ENCODE peak calls at places on chromosomes 3 and 15, in four cellular contexts. Q, Z, K and M are unnamed samples.

GRCh38 chr15:78067328-78068241 is 9.9 kb downstream of the TBC1D2B start:
- DNase-seq in Q (no peak), Z (no peak), K (no peak), M (no peak)

GRCh38 chr15:83498801-83499200 is 51.7 kb downstream of the SH3GL3 start:
- DNase-seq in Q (no peak), Z (no peak), K (no peak), M (no peak)

GRCh38 chr3:53102601-53103147 is 27.6 kb downstream of the RFT1 start:
- DNase-seq in Q (peak), Z (no peak), K (peak), M (peak)

GRCh38 chr15:77457619-77458265 is 37.1 kb downstream of the HMG20A start:
- DNase-seq in Q (no peak), Z (peak), K (peak), M (no peak)

GRCh38 chr3:147651107-147651506 is 241.9 kb downstream of the ZIC1 start:
- DNase-seq in Q (no peak), Z (no peak), K (no peak), M (no peak)

GRCh38 chr3:161274691-161275298 is 53.7 kb downstream of the NMD3 start:
- DNase-seq in Q (peak), Z (no peak), K (peak), M (no peak)

GRCh38 chr3:48716508-48716981 is 476 bp downstream of the IP6K2 start:
- DNase-seq in Q (no peak), Z (no peak), K (peak), M (no peak)

GRCh38 chr3:126816956-126817777 is 113.1 kb downstream of the CHCHD6 start:
- DNase-seq in Q (no peak), Z (no peak), K (no peak), M (no peak)

GRCh38 chr3:101988591-101988990 is 139.3 kb downstream of the NFKBIZ start:
- DNase-seq in Q (no peak), Z (no peak), K (peak), M (no peak)

GRCh38 chr15:33994005-33994615 is 25.8 kb downstream of the CHRM5 start:
- DNase-seq in Q (no peak), Z (no peak), K (peak), M (no peak)

GRCh38 chr15:74631935-74632560 is 16.4 kb downstream of the CLK3 start:
- DNase-seq in Q (peak), Z (no peak), K (peak), M (no peak)

GRCh38 chr3:139509631-139510030 is 29.9 kb downstream of the RBP1 start:
- DNase-seq in Q (no peak), Z (no peak), K (no peak), M (no peak)

GRCh38 chr3:171511450-171511849 is 51.2 kb upstream of the TNIK start:
- DNase-seq in Q (no peak), Z (no peak), K (no peak), M (no peak)

GRCh38 chr3:57787867-57788623 is 31.9 kb downstream of the SLMAP start:
- DNase-seq in Q (peak), Z (no peak), K (peak), M (no peak)

GRCh38 chr15:76169013-76169412 is 109.2 kb downstream of the TMEM266 start:
- DNase-seq in Q (no peak), Z (no peak), K (peak), M (no peak)

GRCh38 chr3:62870321-62870720 is 4.9 kb downstream of the CADPS start:
- DNase-seq in Q (no peak), Z (no peak), K (no peak), M (no peak)

GRCh38 chr3:111087924-111088469 is 16.4 kb downstream of the NECTIN3 start:
- DNase-seq in Q (no peak), Z (no peak), K (no peak), M (no peak)

DNA sequence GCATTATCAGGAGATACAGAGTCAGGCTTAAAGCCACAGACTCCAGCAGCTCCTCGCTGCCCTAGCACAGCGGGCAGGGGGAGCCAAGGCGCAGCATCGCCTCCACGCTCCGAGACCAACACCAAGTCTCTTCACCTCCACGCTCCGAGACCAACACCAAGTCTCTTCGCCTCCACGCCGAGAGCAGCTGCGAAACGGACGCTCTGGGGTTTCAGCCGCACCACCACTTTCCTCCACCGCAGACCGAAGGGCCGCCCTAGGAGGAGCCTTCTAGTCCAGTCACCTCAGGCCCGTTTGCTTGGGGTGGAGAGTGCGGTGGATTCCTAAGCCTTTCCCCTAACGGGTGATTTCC is 678 bp downstream of the DMXL2 start:
- DNase-seq in Q (peak), Z (peak), K (peak), M (peak)
- TF ChIP-seq CTCF in Q (peak), Z (peak), K (no peak), M (no peak)

DNA sequence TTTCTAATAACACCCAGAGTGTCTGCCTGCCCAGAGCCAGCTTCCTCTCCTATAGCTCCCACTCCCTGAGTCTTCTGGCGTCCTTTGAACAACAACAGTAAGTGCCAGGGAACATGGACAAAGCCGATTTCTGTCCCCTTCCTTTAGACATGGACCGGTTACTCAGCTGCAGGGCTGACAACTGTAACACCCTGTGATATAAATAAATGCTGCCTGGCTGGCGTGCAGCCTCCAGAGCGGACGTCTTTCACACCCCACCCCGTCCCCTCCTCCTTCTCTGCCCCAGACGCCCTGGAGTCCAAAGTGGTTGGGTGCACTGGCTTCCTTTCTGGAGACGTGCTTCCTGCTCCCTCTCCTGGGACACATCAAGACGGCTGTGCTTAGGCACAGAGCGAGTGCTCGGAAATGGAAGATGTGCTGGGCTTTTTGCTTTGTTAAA is 281.9 kb upstream of the LRRFIP2 start:
- DNase-seq in Q (no peak), Z (no peak), K (no peak), M (no peak)
- TF ChIP-seq CTCF in Q (no peak), Z (no peak), K (no peak), M (no peak)

GRCh38 chr15:64738231-64739095 is 36.9 kb downstream of the RBPMS2 start:
- DNase-seq in Q (no peak), Z (no peak), K (no peak), M (no peak)

GRCh38 chr15:64742921-64743320 is 32.5 kb downstream of the RBPMS2 start:
- DNase-seq in Q (no peak), Z (no peak), K (no peak), M (no peak)

GRCh38 chr15:64739216-64739976 is 36.0 kb downstream of the RBPMS2 start:
- DNase-seq in Q (no peak), Z (no peak), K (no peak), M (no peak)

GRCh38 chr15:64742385-64742784 is 33.0 kb downstream of the RBPMS2 start:
- DNase-seq in Q (no peak), Z (no peak), K (no peak), M (no peak)

GRCh38 chr15:64740361-64741170 is 34.8 kb downstream of the RBPMS2 start:
- DNase-seq in Q (peak), Z (no peak), K (peak), M (no peak)
- TF ChIP-seq CTCF in Q (peak), Z (no peak), K (peak), M (no peak)

GRCh38 chr3:124526601-124527000 is 203.7 kb upstream of the UMPS start:
- DNase-seq in Q (no peak), Z (no peak), K (no peak), M (no peak)
- TF ChIP-seq CTCF in Q (no peak), Z (no peak), K (no peak), M (no peak)

GRCh38 chr3:104596551-104596950 is 770.2 kb upstream of the ALCAM start:
- DNase-seq in Q (peak), Z (peak), K (peak), M (no peak)
- TF ChIP-seq CTCF in Q (peak), Z (peak), K (peak), M (peak)

DNA sequence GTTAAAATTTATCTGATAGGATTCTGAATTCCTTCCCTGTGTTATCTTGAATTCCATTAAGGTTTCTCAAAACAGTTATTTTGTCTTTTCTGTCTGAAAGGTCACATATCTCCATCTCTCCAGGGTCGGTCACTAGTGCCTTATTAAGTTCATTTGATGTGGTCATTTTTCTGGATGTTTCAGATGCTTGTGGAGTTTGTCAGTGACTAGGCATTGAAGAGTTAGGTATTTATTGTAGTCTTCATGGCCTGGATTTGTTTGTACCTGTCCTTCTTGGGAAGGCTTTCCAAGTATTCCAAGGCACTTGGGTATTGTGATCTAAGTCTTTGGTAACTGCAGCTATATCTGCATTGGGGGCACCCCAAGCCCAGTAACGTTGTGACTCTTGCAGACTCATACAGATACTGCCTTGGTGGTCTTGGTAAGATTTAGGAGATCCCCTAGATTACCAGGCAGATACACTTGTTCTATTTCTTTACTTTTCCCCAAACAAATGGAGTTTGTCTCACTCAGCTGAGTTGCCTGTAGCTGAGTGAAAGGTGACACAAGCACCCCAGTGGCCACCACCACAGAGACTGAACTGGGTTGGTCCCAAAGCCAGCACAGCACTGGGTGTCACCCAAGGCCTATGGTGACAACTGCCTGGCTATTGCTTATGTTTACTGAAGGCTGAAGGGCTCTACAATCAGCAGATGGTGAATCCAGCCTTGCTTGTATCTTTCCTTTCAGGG is 18.8 kb upstream of the SLC27A2 start:
- DNase-seq in Q (no peak), Z (no peak), K (peak), M (no peak)
- TF ChIP-seq CTCF in Q (no peak), Z (no peak), K (no peak), M (no peak)

GRCh38 chr15:69446947-69447346 is 5.7 kb upstream of the RPLP1 start:
- DNase-seq in Q (no peak), Z (no peak), K (no peak), M (no peak)
- TF ChIP-seq CTCF in Q (no peak), Z (no peak), K (no peak), M (no peak)

DNA sequence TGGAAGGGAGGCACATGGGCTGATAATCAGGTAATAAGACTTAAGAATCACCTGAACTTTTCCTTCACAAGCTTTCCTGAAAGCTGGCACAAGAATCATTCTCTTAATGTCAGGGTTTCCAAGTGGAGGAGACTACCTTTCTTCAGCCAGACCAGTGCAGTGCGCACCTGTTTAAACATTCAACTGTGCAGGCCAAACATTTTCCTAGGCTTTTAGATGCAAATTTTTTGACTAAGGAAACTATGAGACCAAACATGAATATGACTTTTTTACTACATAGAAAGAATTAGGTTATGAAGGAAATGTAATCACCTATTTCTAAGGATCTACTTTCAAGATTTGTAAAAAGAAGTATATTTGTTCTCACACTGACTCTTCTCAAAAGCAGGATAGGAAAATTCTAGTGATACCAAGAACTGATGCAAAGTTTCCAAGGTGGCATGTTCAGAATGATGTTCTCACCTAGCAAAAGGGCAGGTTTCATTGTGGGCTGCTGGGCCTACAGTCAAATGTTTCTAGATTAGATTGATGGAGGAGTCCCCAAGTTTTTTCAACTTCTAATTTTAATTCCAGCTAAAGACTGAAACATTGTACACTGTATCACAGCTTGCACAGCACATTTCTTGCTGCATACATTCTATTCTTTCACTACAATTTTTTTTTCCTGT is 339.1 kb downstream of the TIGIT start:
- DNase-seq in Q (no peak), Z (no peak), K (no peak), M (no peak)
- TF ChIP-seq CTCF in Q (no peak), Z (no peak), K (no peak), M (no peak)